ENCODE peak calls at places on chromosomes 12 and 14, in seven cellular contexts. L is epithelial cell of prostate, C is GM23338, D is stomach, V is mesenchymal stem cell, O is heart right ventricle, P is SJSA1. R is an unnamed sample.

GRCh38 chr14:74938873-74939495 is 15.9 kb upstream of the RPS6KL1 start:
- DNase-seq in V (no peak), L (no peak), C (no peak), P (no peak), O (no peak), D (no peak), R (no peak)

GRCh38 chr12:124321556-124322270 is 26.8 kb downstream of the RFLNA start:
- DNase-seq in C (no peak), P (no peak), V (peak), L (no peak), O (no peak), D (no peak), R (no peak)

GRCh38 chr12:130422676-130423075 is 85.0 kb downstream of the PIWIL1 start:
- DNase-seq in P (no peak), C (no peak), D (no peak), V (no peak), L (no peak), O (no peak), R (no peak)

GRCh38 chr12:125271850-125272249 is 206.6 kb downstream of the AACS start:
- DNase-seq in D (no peak), P (no peak), L (no peak), O (no peak), V (no peak), C (no peak), R (no peak)

GRCh38 chr14:52563120-52563519 is 10.5 kb downstream of the GPR137C start:
- DNase-seq in D (no peak), C (no peak), P (no peak), O (no peak), L (no peak), V (peak), R (peak)

GRCh38 chr14:100372357-100373048 is 49.4 kb downstream of the SLC25A47 start:
- DNase-seq in O (no peak), C (no peak), L (no peak), D (no peak), V (no peak), P (no peak), R (no peak)

GRCh38 chr14:61928300-61928699 is 166.1 kb downstream of the SNAPC1 start:
- DNase-seq in C (no peak), O (no peak), V (no peak), L (no peak), P (no peak), D (no peak), R (no peak)

GRCh38 chr12:112097641-112098040 is 10.9 kb downstream of the NAA25 start:
- DNase-seq in O (no peak), L (no peak), C (no peak), P (no peak), V (no peak), D (no peak), R (no peak)

GRCh38 chr12:115736360-115736759 is 541.1 kb downstream of the MED13L start:
- DNase-seq in O (no peak), D (no peak), L (no peak), V (no peak), C (no peak), P (no peak), R (no peak)

GRCh38 chr14:38256358-38256840 is 506 bp upstream of the CLEC14A start:
- DNase-seq in L (no peak), D (no peak), V (peak), P (no peak), C (no peak), O (no peak), R (no peak)

GRCh38 chr12:107843351-107844311 is 69.1 kb downstream of the ASCL4 start:
- DNase-seq in L (no peak), D (no peak), O (no peak), P (no peak), C (peak), V (no peak), R (no peak)

GRCh38 chr12:41053046-41053445 is 135.1 kb upstream of the PDZRN4 start:
- DNase-seq in L (no peak), C (no peak), D (no peak), V (no peak), O (no peak), P (no peak), R (no peak)

GRCh38 chr12:89212339-89212771 is 139.9 kb downstream of the DUSP6 start:
- DNase-seq in C (no peak), P (no peak), L (no peak), O (peak), D (peak), V (no peak), R (no peak)

GRCh38 chr12:85509857-85510256 is 229.8 kb downstream of the ALX1 start:
- DNase-seq in P (no peak), O (no peak), D (no peak), V (no peak), C (no peak), L (no peak), R (no peak)

GRCh38 chr14:65356327-65356836 is 56.1 kb upstream of the FUT8 start:
- DNase-seq in P (no peak), D (peak), L (peak), V (peak), C (peak), O (no peak), R (peak)

GRCh38 chr12:94994312-94994711 is 9.2 kb downstream of the NDUFA12 start:
- DNase-seq in P (peak), O (no peak), L (peak), V (peak), D (no peak), C (no peak), R (peak)

GRCh38 chr12:68842784-68843567 is 35.0 kb downstream of the MDM2 start:
- DNase-seq in O (no peak), D (no peak), L (no peak), C (no peak), P (no peak), V (no peak), R (no peak)

GRCh38 chr12:64059685-64060084 is 162.4 kb downstream of the KICS2 start:
- DNase-seq in D (no peak), V (no peak), O (no peak), P (no peak), L (no peak), C (no peak), R (no peak)

GRCh38 chr12:47551426-47551851 is 154.4 kb downstream of the RPAP3 start:
- DNase-seq in L (peak), O (peak), V (peak), C (no peak), P (no peak), D (no peak), R (no peak)

GRCh38 chr14:87615822-87616679 is 376.9 kb downstream of the GALC start:
- DNase-seq in D (peak), O (peak), C (peak), L (peak), V (peak), P (no peak), R (peak)

GRCh38 chr12:105880824-105881388 is 257.8 kb downstream of the NUAK1 start:
- DNase-seq in C (no peak), O (no peak), D (no peak), P (no peak), L (no peak), V (no peak), R (no peak)

GRCh38 chr12:70389678-70390077 is 23.6 kb downstream of the KCNMB4 start:
- DNase-seq in P (no peak), V (no peak), L (no peak), D (no peak), C (no peak), O (no peak), R (no peak)

GRCh38 chr12:53754633-53755261 is 3.0 kb upstream of the CISTR start:
- DNase-seq in C (no peak), L (no peak), D (peak), V (peak), O (no peak), P (no peak), R (no peak)

GRCh38 chr12:87779858-87780498 is 249.2 kb downstream of the C12orf50 start:
- DNase-seq in O (no peak), L (no peak), C (no peak), D (no peak), P (no peak), V (no peak), R (no peak)
- H3K27ac ChIP-seq in O (no peak), L (no peak), C (no peak), D (no peak), P (no peak), V (peak), R (no peak)

DNA sequence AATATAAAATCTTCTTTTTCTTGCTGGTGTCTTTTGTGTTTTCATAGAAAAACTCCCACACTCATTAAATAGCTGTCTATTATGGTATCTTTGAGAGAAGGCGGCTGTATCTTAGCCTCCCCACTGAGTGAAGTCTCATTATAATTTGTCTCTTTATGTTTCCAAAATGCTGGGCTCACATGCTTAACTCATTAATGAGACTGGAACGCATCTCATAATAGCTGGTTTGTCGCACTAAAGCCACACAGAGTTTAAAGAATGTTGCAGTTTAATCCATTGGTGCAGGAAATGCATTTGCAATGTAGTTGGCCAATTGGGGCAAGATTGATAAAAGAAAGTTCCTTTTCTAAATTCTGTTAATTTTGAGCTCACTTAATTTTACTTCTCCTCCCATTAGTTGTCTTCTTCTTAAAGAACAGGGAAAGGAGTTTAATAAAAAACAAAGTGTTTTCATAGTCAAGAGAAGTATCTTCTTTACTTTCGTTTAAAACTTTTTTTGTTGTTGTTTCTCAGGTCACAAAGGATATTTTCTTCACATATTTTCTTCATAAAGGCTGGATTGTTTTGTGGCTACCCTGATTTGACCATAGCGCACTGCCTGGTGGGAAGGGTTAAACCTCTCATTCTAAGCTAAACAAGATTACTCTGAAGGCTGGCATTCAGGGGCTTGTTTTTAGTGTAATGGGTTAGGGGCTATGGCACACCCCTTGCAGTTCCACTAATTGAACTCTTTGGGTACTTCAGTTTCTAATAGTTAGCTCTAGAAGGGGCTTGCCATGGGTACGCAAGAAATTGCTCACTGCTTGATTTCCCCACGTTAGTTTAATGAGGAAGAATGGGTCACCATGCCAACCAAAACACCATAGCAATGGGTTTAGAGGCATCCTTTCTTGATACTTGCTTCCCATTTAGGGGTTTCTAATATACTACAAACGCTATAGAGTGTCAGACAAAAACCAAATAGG is 197.0 kb downstream of the TMTC2 start:
- DNase-seq in V (no peak), P (no peak), L (no peak), D (no peak), C (no peak), O (no peak), R (no peak)
- H3K27ac ChIP-seq in V (no peak), P (no peak), L (no peak), D (no peak), C (no peak), O (no peak), R (peak)

DNA sequence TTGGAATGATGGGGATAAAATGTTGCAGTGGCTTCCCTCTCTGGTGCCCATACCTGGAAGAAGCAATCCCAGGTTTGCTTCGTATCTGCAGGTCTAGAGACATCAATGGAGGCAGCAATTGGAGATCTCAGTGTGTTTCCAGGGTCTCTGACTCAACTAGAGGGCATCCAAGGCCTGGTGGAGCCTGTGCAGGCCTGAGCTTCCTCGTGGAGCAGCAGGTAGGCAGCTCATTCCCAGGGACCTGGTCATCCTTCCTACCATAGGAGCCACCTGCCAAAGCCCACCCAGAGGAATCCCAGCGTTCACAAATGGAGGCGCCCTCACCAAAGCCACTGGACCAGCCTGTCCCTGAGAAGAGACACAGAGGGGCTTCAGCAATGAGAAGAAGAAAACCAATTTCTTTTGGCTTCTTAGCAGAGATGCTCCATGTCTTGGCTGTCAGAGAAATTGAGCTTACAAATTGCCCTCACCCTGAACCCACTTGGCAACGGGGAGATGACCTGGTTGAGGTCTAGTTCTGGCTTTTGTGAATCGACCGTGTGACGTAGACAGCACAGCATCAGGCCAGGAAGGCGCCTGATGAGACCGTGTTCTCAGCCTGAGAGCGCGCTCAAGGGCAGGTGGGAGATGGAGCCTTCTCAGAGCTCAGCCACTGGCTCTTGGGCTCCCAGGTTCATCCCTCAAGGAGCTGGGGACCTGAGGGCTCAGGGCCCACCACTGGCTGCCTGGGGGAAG is 283.6 kb downstream of the DPF3 start:
- DNase-seq in L (no peak), V (no peak), C (no peak), O (no peak), D (no peak), P (peak), R (no peak)
- H3K27ac ChIP-seq in L (no peak), V (no peak), C (no peak), O (no peak), D (no peak), P (peak), R (no peak)

GRCh38 chr14:36313898-36314297 is 6.5 kb downstream of the MBIP start:
- DNase-seq in O (no peak), C (peak), P (no peak), L (no peak), V (no peak), D (no peak), R (no peak)
- H3K27ac ChIP-seq in O (no peak), C (no peak), P (no peak), L (no peak), V (no peak), D (no peak), R (no peak)